ENCODE peak calls at places on chromosome 18, in four cellular contexts. E, Q, F and M are unnamed samples.
A peak's percentile ranks its signal among the peaks of the same experiment; 100 is the strongest.

GRCh38 chr18:48607049-48607984 is 68.5 kb downstream of the CTIF start:
- DNase-seq in E (no peak), Q (peak; percentile 59), F (peak; percentile 94), M (no peak)

GRCh38 chr18:23515911-23516546 is 12.7 kb downstream of the RMC1 start:
- DNase-seq in E (peak; percentile 36), Q (peak; percentile 80), F (peak; percentile 87), M (peak; percentile 70)

GRCh38 chr18:73908323-73908722 is 239.3 kb downstream of the FBXO15 start:
- DNase-seq in E (no peak), Q (peak; percentile 33), F (peak; percentile 68), M (no peak)

GRCh38 chr18:47287911-47288635 is 36.6 kb upstream of the SKOR2 start:
- DNase-seq in E (no peak), Q (no peak), F (no peak), M (no peak)

GRCh38 chr18:60675801-60676200 is 303.2 kb upstream of the MC4R start:
- DNase-seq in E (no peak), Q (no peak), F (no peak), M (no peak)

GRCh38 chr18:61596296-61596695 is 263.1 kb downstream of the CDH20 start:
- DNase-seq in E (no peak), Q (no peak), F (peak; percentile 53), M (no peak)

GRCh38 chr18:79545255-79545654 is 134.3 kb upstream of the CTDP1 start:
- DNase-seq in E (no peak), Q (no peak), F (no peak), M (no peak)

GRCh38 chr18:58095251-58095650 is 51.2 kb downstream of the NEDD4L start:
- DNase-seq in E (no peak), Q (no peak), F (no peak), M (no peak)

GRCh38 chr18:67726882-67727281 is 210.4 kb upstream of the DSEL start:
- DNase-seq in E (no peak), Q (no peak), F (no peak), M (no peak)

GRCh38 chr18:50579061-50579774 is 19.3 kb downstream of the MAPK4 start:
- DNase-seq in E (no peak), Q (no peak), F (no peak), M (no peak)

GRCh38 chr18:54630963-54631362 is 39.9 kb downstream of the DYNAP start:
- DNase-seq in E (no peak), Q (no peak), F (no peak), M (no peak)